ENCODE peak calls at places on chromosomes 3 and 15, in ten cellular contexts. T is stimulated activated naive CD8-positive, alpha-beta T cell treated with anti-CD3 and anti-CD28 coated beads, Interleukin-15, Interleukin-2, amounts not matched to agents 100 U/mL and 50 U/mL, for 24 hours; M is natural killer cell; B is T-cell; I is HCT116; W is CD4-positive, CD25-positive, alpha-beta regulatory T cell; L is left ventricle myocardium superior; U is memory B cell; F is heart right ventricle; C is activated CD8-positive, alpha-beta memory T cell treated with anti-CD3 and anti-CD28 coated beads, Interleukin-2, amount 10 ng/mL, durations not matched to agents 7 days and 5 days. Z is an unnamed sample.

GRCh38 chr3:118938183-118938961 is 96.3 kb downstream of the IGSF11 start:
- ATAC-seq in M (no peak), B (no peak), T (no peak), L (no peak), C (peak), U (no peak), F (no peak), W (no peak), I (no peak), Z (peak)

GRCh38 chr15:92605225-92605944 is 50.2 kb downstream of the FAM174B start:
- ATAC-seq in W (no peak), T (no peak), B (no peak), U (no peak), M (no peak), F (no peak), L (no peak), I (no peak), C (no peak), Z (no peak)

GRCh38 chr3:172203522-172204258 is 164.3 kb downstream of the FNDC3B start:
- ATAC-seq in I (no peak), T (no peak), C (no peak), M (no peak), U (no peak), B (no peak), L (peak), F (no peak), W (no peak), Z (no peak)

GRCh38 chr3:53513556-53514190 is 19.3 kb downstream of the CACNA1D start:
- ATAC-seq in L (no peak), W (no peak), C (peak), B (no peak), T (peak), U (no peak), M (no peak), F (no peak), I (peak), Z (peak)

GRCh38 chr15:52228928-52229327 is 37.7 kb upstream of the GNB5 start:
- ATAC-seq in B (no peak), I (peak), M (no peak), T (no peak), L (no peak), W (no peak), U (peak), F (no peak), C (no peak), Z (no peak)

GRCh38 chr3:63972987-63973386 is 50.3 kb downstream of the PSMD6 start:
- ATAC-seq in L (no peak), B (no peak), I (no peak), M (no peak), W (no peak), C (no peak), F (no peak), U (no peak), T (no peak), Z (no peak)

GRCh38 chr3:57017481-57017880 is 43.0 kb upstream of the SPATA12 start:
- ATAC-seq in W (no peak), U (no peak), F (no peak), C (no peak), L (no peak), M (no peak), T (no peak), B (no peak), I (peak), Z (no peak)

GRCh38 chr3:166291510-166291909 is 454.3 kb upstream of the BCHE start:
- ATAC-seq in F (no peak), M (no peak), W (no peak), I (peak), L (no peak), C (no peak), T (no peak), B (no peak), U (no peak), Z (no peak)

GRCh38 chr3:122265937-122266336 is 59.1 kb upstream of the CSTA start:
- ATAC-seq in U (no peak), W (no peak), B (no peak), C (no peak), F (no peak), M (no peak), I (no peak), T (peak), L (no peak), Z (no peak)

GRCh38 chr15:50148362-50148963 is 29.4 kb upstream of the ATP8B4 start:
- ATAC-seq in W (no peak), I (peak), C (no peak), B (no peak), U (no peak), T (no peak), L (no peak), M (no peak), F (no peak), Z (no peak)

GRCh38 chr15:98419173-98419814 is 229.0 kb upstream of the IGF1R start:
- ATAC-seq in M (no peak), C (no peak), T (no peak), B (no peak), L (no peak), W (no peak), U (no peak), I (no peak), F (no peak), Z (no peak)